ENCODE peak calls at places on chromosomes 1 and 21, in four cellular contexts. K is K562, F is HepG2, G is GM12878. Z is an unnamed sample.
A peak's percentile ranks its signal among the peaks of the same experiment; 100 is the strongest.

GRCh38 chr1:164723296-164723731 is 164.3 kb downstream of the PBX1 start:
- DNase-seq in K (no peak), F (no peak), G (no peak), Z (no peak)

GRCh38 chr1:52426391-52426790 is 22.0 kb downstream of the PRPF38A start:
- DNase-seq in K (no peak), F (no peak), G (no peak), Z (no peak)

GRCh38 chr1:246151796-246152434 is 355.2 kb downstream of the SMYD3 start:
- DNase-seq in K (peak; percentile 69), F (no peak), G (no peak), Z (peak; percentile 41)

GRCh38 chr1:162026906-162027305 is 3.2 kb upstream of the OLFML2B start:
- DNase-seq in K (no peak), F (no peak), G (no peak), Z (no peak)

GRCh38 chr1:185495898-185496297 is 178.9 kb upstream of the IVNS1ABP start:
- DNase-seq in K (no peak), F (no peak), G (no peak), Z (no peak)

GRCh38 chr21:45918835-45919467 is 62.6 kb upstream of the COL6A1 start:
- DNase-seq in K (no peak), F (no peak), G (no peak), Z (no peak)

GRCh38 chr1:209102120-209102519 is 481.4 kb upstream of the CAMK1G start:
- DNase-seq in K (no peak), F (no peak), G (no peak), Z (no peak)

GRCh38 chr21:28454978-28455600 is 537.6 kb downstream of the LTN1 start:
- DNase-seq in K (no peak), F (no peak), G (no peak), Z (no peak)

GRCh38 chr21:32516729-32517649 is 68.3 kb downstream of the TCP10L start:
- DNase-seq in K (peak; percentile 37), F (no peak), G (no peak), Z (peak; percentile 94)

GRCh38 chr1:93304716-93305138 is 41.0 kb upstream of the DR1 start:
- DNase-seq in K (peak; percentile 52), F (peak; percentile 65), G (peak; percentile 12), Z (peak; percentile 54)

GRCh38 chr1:22826630-22827580 is 116.3 kb downstream of the EPHB2 start:
- DNase-seq in K (no peak), F (no peak), G (no peak), Z (peak; percentile 30)

GRCh38 chr1:59690531-59690930 is 124.2 kb upstream of the HOOK1 start:
- DNase-seq in K (no peak), F (no peak), G (no peak), Z (no peak)

GRCh38 chr1:203048086-203048485 is 21.8 kb downstream of the PPFIA4 start:
- DNase-seq in K (no peak), F (no peak), G (no peak), Z (no peak)

GRCh38 chr1:215526147-215526845 is 40.8 kb upstream of the KCTD3 start:
- DNase-seq in K (peak; percentile 46), F (peak; percentile 45), G (peak; percentile 16), Z (peak; percentile 61)

GRCh38 chr1:215529571-215529970 is 37.5 kb upstream of the KCTD3 start:
- DNase-seq in K (no peak), F (no peak), G (no peak), Z (no peak)

GRCh38 chr1:215529111-215529510 is 38.0 kb upstream of the KCTD3 start:
- DNase-seq in K (no peak), F (no peak), G (no peak), Z (no peak)

GRCh38 chr1:215526846-215527151 is 40.3 kb upstream of the KCTD3 start:
- DNase-seq in K (no peak), F (no peak), G (no peak), Z (no peak)

GRCh38 chr1:215530401-215530984 is 36.6 kb upstream of the KCTD3 start:
- DNase-seq in K (no peak), F (no peak), G (no peak), Z (no peak)
- TF ChIP-seq MYC in K (no peak), F (no peak), G (no peak), Z (no peak)

DNA sequence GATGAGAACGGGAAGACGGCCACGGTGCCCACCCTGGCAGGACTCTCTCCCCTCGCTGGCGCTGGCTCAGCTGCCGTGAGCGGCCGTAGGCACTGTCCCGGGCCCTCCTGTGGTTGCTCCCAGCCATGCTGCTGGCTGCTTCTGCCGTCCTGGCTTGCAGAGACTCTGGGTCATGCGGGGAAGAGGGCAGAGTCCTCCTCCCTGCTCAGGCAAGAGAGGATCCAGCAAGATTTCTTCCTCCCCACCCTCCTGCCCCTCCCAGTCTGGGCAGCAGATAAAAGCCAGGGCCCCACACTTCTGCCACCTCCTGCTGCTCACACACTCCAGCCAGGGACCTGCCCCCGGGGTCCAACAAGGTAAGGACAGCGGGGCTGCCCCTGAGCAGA is 60.1 kb downstream of the AGPAT3 start:
- DNase-seq in K (no peak), F (no peak), G (no peak), Z (no peak)
- H4K20me1 ChIP-seq in K (peaks cover 4% of the 10 kb centered on the region), F (peaks cover 12% of the 10 kb centered on the region), G (no peaks in the 10 kb centered on the region), Z (no peaks in the 10 kb centered on the region)

DNA sequence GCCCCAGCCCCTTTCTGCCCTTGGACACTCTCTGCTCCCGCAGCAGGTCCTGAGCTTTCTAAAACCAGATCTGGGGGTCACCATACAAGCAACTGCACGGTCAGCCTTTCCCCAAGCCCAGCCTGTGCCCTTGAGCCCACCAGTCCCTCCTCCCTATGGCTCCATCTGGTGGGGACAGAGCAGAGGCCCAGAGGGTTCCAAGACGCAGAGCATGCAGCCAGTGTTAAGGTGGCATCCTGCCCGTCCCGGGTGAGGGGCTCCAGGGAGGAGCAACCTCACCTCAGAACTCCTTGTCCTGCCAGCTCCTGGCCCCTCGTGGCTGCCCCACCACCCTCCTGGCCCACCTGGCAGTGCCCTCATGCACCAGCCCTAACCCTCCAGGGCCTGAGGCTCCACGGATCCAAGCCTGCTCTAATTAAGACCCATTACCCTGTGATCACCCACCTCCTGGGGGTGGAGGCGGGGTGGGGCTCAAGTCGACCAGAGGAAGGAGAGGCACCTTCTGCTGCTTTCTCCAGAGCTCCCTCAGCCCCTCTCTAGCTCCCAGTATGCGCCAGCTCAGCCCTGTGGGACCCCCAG is 8.5 kb downstream of the CHD5 start:
- DNase-seq in K (peak; percentile 48), F (peak; percentile 35), G (no peak), Z (peak; percentile 14)
- TF ChIP-seq CTCF in K (peak; percentile 65), F (peak; percentile 86), G (peak; percentile 10), Z (peak; percentile 49)

GRCh38 chr1:45929257-45929687 is 125.9 kb downstream of the MAST2 start:
- DNase-seq in K (no peak), F (peak; percentile 26), G (no peak), Z (peak; percentile 65)
- TF ChIP-seq MYC in K (no peak), F (no peak), G (no peak), Z (no peak)